ENCODE peak calls at places on chromosomes 4 and X, in seven cellular contexts. One of them, this sample, is unnamed.

GRCh38 chr4:4666693-4667642 is 125.1 kb upstream of the STX18 start:
- DNase-seq in islet precursor cell: peak; percentile 93
- DNase-seq in EL: peak; percentile 54
- DNase-seq in left ventricle myocardium superior: no peak
- DNase-seq in NCI-H1417: no peak
- DNase-seq in naive thymus-derived CD8-positive, alpha-beta T cell: no peak
- DNase-seq in stimulated activated CD8-positive, alpha-beta memory T cell treated with anti-CD3 and anti-CD28 coated beads, Interleukin-7, amount 100 ng/mL, for 24 hours: no peak
- DNase-seq in this sample: no peak

GRCh38 chr4:158461336-158461735 is 60.3 kb upstream of the RXFP1 start:
- DNase-seq in left ventricle myocardium superior: no peak
- DNase-seq in naive thymus-derived CD8-positive, alpha-beta T cell: no peak
- DNase-seq in NCI-H1417: no peak
- DNase-seq in stimulated activated CD8-positive, alpha-beta memory T cell treated with anti-CD3 and anti-CD28 coated beads, Interleukin-7, amount 100 ng/mL, for 24 hours: no peak
- DNase-seq in islet precursor cell: no peak
- DNase-seq in EL: no peak
- DNase-seq in this sample: no peak

GRCh38 chrX:77342028-77342427 is 105.2 kb upstream of the FGF16 start:
- DNase-seq in left ventricle myocardium superior: no peak
- DNase-seq in NCI-H1417: no peak
- DNase-seq in EL: no peak
- DNase-seq in stimulated activated CD8-positive, alpha-beta memory T cell treated with anti-CD3 and anti-CD28 coated beads, Interleukin-7, amount 100 ng/mL, for 24 hours: no peak
- DNase-seq in naive thymus-derived CD8-positive, alpha-beta T cell: no peak
- DNase-seq in islet precursor cell: peak; percentile 76
- DNase-seq in this sample: no peak

GRCh38 chr4:6909970-6910339 is 329 bp downstream of the TBC1D14 start:
- DNase-seq in NCI-H1417: no peak
- DNase-seq in EL: peak; percentile 37
- DNase-seq in left ventricle myocardium superior: peak; percentile 70
- DNase-seq in stimulated activated CD8-positive, alpha-beta memory T cell treated with anti-CD3 and anti-CD28 coated beads, Interleukin-7, amount 100 ng/mL, for 24 hours: no peak
- DNase-seq in islet precursor cell: no peak
- DNase-seq in naive thymus-derived CD8-positive, alpha-beta T cell: no peak
- DNase-seq in this sample: peak; percentile 22

GRCh38 chr4:152323221-152323620 is 212.7 kb downstream of the FBXW7 start:
- DNase-seq in NCI-H1417: no peak
- DNase-seq in islet precursor cell: no peak
- DNase-seq in stimulated activated CD8-positive, alpha-beta memory T cell treated with anti-CD3 and anti-CD28 coated beads, Interleukin-7, amount 100 ng/mL, for 24 hours: no peak
- DNase-seq in naive thymus-derived CD8-positive, alpha-beta T cell: no peak
- DNase-seq in left ventricle myocardium superior: no peak
- DNase-seq in EL: no peak
- DNase-seq in this sample: no peak

GRCh38 chr4:38803833-38804653 is 548 bp downstream of the TLR1 start:
- DNase-seq in left ventricle myocardium superior: no peak
- DNase-seq in EL: no peak
- DNase-seq in islet precursor cell: no peak
- DNase-seq in stimulated activated CD8-positive, alpha-beta memory T cell treated with anti-CD3 and anti-CD28 coated beads, Interleukin-7, amount 100 ng/mL, for 24 hours: no peak
- DNase-seq in NCI-H1417: no peak
- DNase-seq in naive thymus-derived CD8-positive, alpha-beta T cell: no peak
- DNase-seq in this sample: no peak

GRCh38 chr4:54440394-54441223 is 211.5 kb downstream of the PDGFRA start:
- DNase-seq in left ventricle myocardium superior: no peak
- DNase-seq in EL: peak; percentile 47
- DNase-seq in NCI-H1417: peak; percentile 18
- DNase-seq in islet precursor cell: no peak
- DNase-seq in naive thymus-derived CD8-positive, alpha-beta T cell: no peak
- DNase-seq in stimulated activated CD8-positive, alpha-beta memory T cell treated with anti-CD3 and anti-CD28 coated beads, Interleukin-7, amount 100 ng/mL, for 24 hours: no peak
- DNase-seq in this sample: no peak

GRCh38 chrX:71996138-71996537 is 85.5 kb downstream of the NHSL2 start:
- DNase-seq in stimulated activated CD8-positive, alpha-beta memory T cell treated with anti-CD3 and anti-CD28 coated beads, Interleukin-7, amount 100 ng/mL, for 24 hours: no peak
- DNase-seq in NCI-H1417: no peak
- DNase-seq in islet precursor cell: peak; percentile 23
- DNase-seq in naive thymus-derived CD8-positive, alpha-beta T cell: no peak
- DNase-seq in left ventricle myocardium superior: no peak
- DNase-seq in EL: no peak
- DNase-seq in this sample: no peak

GRCh38 chr4:5793514-5793913 is 82.5 kb downstream of the EVC start:
- DNase-seq in NCI-H1417: no peak
- DNase-seq in islet precursor cell: peak; percentile 35
- DNase-seq in stimulated activated CD8-positive, alpha-beta memory T cell treated with anti-CD3 and anti-CD28 coated beads, Interleukin-7, amount 100 ng/mL, for 24 hours: no peak
- DNase-seq in naive thymus-derived CD8-positive, alpha-beta T cell: no peak
- DNase-seq in left ventricle myocardium superior: no peak
- DNase-seq in EL: no peak
- DNase-seq in this sample: no peak

GRCh38 chr4:147289181-147289580 is 191.7 kb upstream of the EDNRA start:
- DNase-seq in EL: no peak
- DNase-seq in islet precursor cell: no peak
- DNase-seq in NCI-H1417: no peak
- DNase-seq in stimulated activated CD8-positive, alpha-beta memory T cell treated with anti-CD3 and anti-CD28 coated beads, Interleukin-7, amount 100 ng/mL, for 24 hours: no peak
- DNase-seq in naive thymus-derived CD8-positive, alpha-beta T cell: no peak
- DNase-seq in left ventricle myocardium superior: no peak
- DNase-seq in this sample: no peak

GRCh38 chr4:147732516-147733193 is 767 bp downstream of the ARHGAP10 start:
- DNase-seq in left ventricle myocardium superior: peak; percentile 69
- DNase-seq in NCI-H1417: peak; percentile 82
- DNase-seq in islet precursor cell: peak; percentile 75
- DNase-seq in EL: peak; percentile 52
- DNase-seq in naive thymus-derived CD8-positive, alpha-beta T cell: no peak
- DNase-seq in stimulated activated CD8-positive, alpha-beta memory T cell treated with anti-CD3 and anti-CD28 coated beads, Interleukin-7, amount 100 ng/mL, for 24 hours: no peak
- DNase-seq in this sample: no peak

GRCh38 chrX:48025561-48025960 is 18.8 kb downstream of the SPACA5 start:
- DNase-seq in naive thymus-derived CD8-positive, alpha-beta T cell: no peak
- DNase-seq in stimulated activated CD8-positive, alpha-beta memory T cell treated with anti-CD3 and anti-CD28 coated beads, Interleukin-7, amount 100 ng/mL, for 24 hours: no peak
- DNase-seq in left ventricle myocardium superior: no peak
- DNase-seq in NCI-H1417: peak; percentile 59
- DNase-seq in islet precursor cell: peak; percentile 59
- DNase-seq in EL: peak; percentile 58
- DNase-seq in this sample: no peak

GRCh38 chr4:101599620-101600019 is 190.9 kb upstream of the BANK1 start:
- DNase-seq in islet precursor cell: no peak
- DNase-seq in naive thymus-derived CD8-positive, alpha-beta T cell: no peak
- DNase-seq in NCI-H1417: no peak
- DNase-seq in left ventricle myocardium superior: no peak
- DNase-seq in stimulated activated CD8-positive, alpha-beta memory T cell treated with anti-CD3 and anti-CD28 coated beads, Interleukin-7, amount 100 ng/mL, for 24 hours: no peak
- DNase-seq in EL: peak; percentile 16
- DNase-seq in this sample: no peak

GRCh38 chrX:31500920-31501319 is 429.1 kb upstream of the FTHL17 start:
- DNase-seq in EL: no peak
- DNase-seq in left ventricle myocardium superior: no peak
- DNase-seq in stimulated activated CD8-positive, alpha-beta memory T cell treated with anti-CD3 and anti-CD28 coated beads, Interleukin-7, amount 100 ng/mL, for 24 hours: no peak
- DNase-seq in NCI-H1417: no peak
- DNase-seq in islet precursor cell: no peak
- DNase-seq in naive thymus-derived CD8-positive, alpha-beta T cell: no peak
- DNase-seq in this sample: no peak

GRCh38 chr4:99710681-99711345 is 53.2 kb upstream of the C4orf54 start:
- DNase-seq in naive thymus-derived CD8-positive, alpha-beta T cell: no peak
- DNase-seq in left ventricle myocardium superior: no peak
- DNase-seq in EL: no peak
- DNase-seq in islet precursor cell: no peak
- DNase-seq in NCI-H1417: no peak
- DNase-seq in stimulated activated CD8-positive, alpha-beta memory T cell treated with anti-CD3 and anti-CD28 coated beads, Interleukin-7, amount 100 ng/mL, for 24 hours: no peak
- DNase-seq in this sample: no peak

GRCh38 chrX:107725761-107726555 is 49.6 kb downstream of the TSC22D3 start:
- DNase-seq in stimulated activated CD8-positive, alpha-beta memory T cell treated with anti-CD3 and anti-CD28 coated beads, Interleukin-7, amount 100 ng/mL, for 24 hours: no peak
- DNase-seq in naive thymus-derived CD8-positive, alpha-beta T cell: no peak
- DNase-seq in left ventricle myocardium superior: no peak
- DNase-seq in NCI-H1417: no peak
- DNase-seq in EL: no peak
- DNase-seq in islet precursor cell: no peak
- DNase-seq in this sample: no peak

GRCh38 chr4:54152846-54153600 is 53.1 kb downstream of the GSX2 start:
- DNase-seq in stimulated activated CD8-positive, alpha-beta memory T cell treated with anti-CD3 and anti-CD28 coated beads, Interleukin-7, amount 100 ng/mL, for 24 hours: no peak
- DNase-seq in NCI-H1417: no peak
- DNase-seq in left ventricle myocardium superior: no peak
- DNase-seq in naive thymus-derived CD8-positive, alpha-beta T cell: no peak
- DNase-seq in islet precursor cell: no peak
- DNase-seq in EL: peak; percentile 84
- DNase-seq in this sample: no peak

GRCh38 chr4:189202182-189202868 is 738.3 kb upstream of the FRG1 start:
- DNase-seq in islet precursor cell: peak; percentile 65
- DNase-seq in left ventricle myocardium superior: peak; percentile 83
- DNase-seq in stimulated activated CD8-positive, alpha-beta memory T cell treated with anti-CD3 and anti-CD28 coated beads, Interleukin-7, amount 100 ng/mL, for 24 hours: no peak
- DNase-seq in naive thymus-derived CD8-positive, alpha-beta T cell: no peak
- DNase-seq in NCI-H1417: peak; percentile 32
- DNase-seq in EL: peak; percentile 18
- DNase-seq in this sample: no peak

GRCh38 chrX:24024819-24025740 is 1.9 kb downstream of the KLHL15 start:
- DNase-seq in left ventricle myocardium superior: peak; percentile 92
- DNase-seq in naive thymus-derived CD8-positive, alpha-beta T cell: peak; percentile 71
- DNase-seq in NCI-H1417: peak; percentile 96
- DNase-seq in EL: peak; percentile 88
- DNase-seq in stimulated activated CD8-positive, alpha-beta memory T cell treated with anti-CD3 and anti-CD28 coated beads, Interleukin-7, amount 100 ng/mL, for 24 hours: peak; percentile 58
- DNase-seq in islet precursor cell: peak; percentile 97
- DNase-seq in this sample: peak; percentile 73

GRCh38 chr4:90546114-90546513 is 418.9 kb downstream of the CCSER1 start:
- DNase-seq in NCI-H1417: no peak
- DNase-seq in naive thymus-derived CD8-positive, alpha-beta T cell: no peak
- DNase-seq in EL: no peak
- DNase-seq in left ventricle myocardium superior: no peak
- DNase-seq in islet precursor cell: no peak
- DNase-seq in stimulated activated CD8-positive, alpha-beta memory T cell treated with anti-CD3 and anti-CD28 coated beads, Interleukin-7, amount 100 ng/mL, for 24 hours: no peak
- DNase-seq in this sample: no peak

GRCh38 chr4:1469043-1469442 is 62.8 kb upstream of the NKX1-1 start:
- DNase-seq in left ventricle myocardium superior: no peak
- DNase-seq in EL: no peak
- DNase-seq in islet precursor cell: no peak
- DNase-seq in stimulated activated CD8-positive, alpha-beta memory T cell treated with anti-CD3 and anti-CD28 coated beads, Interleukin-7, amount 100 ng/mL, for 24 hours: no peak
- DNase-seq in naive thymus-derived CD8-positive, alpha-beta T cell: no peak
- DNase-seq in NCI-H1417: no peak
- DNase-seq in this sample: no peak

GRCh38 chr4:170325599-170325998 is 235.8 kb upstream of the AADAT start:
- DNase-seq in naive thymus-derived CD8-positive, alpha-beta T cell: no peak
- DNase-seq in islet precursor cell: no peak
- DNase-seq in EL: no peak
- DNase-seq in left ventricle myocardium superior: no peak
- DNase-seq in NCI-H1417: no peak
- DNase-seq in stimulated activated CD8-positive, alpha-beta memory T cell treated with anti-CD3 and anti-CD28 coated beads, Interleukin-7, amount 100 ng/mL, for 24 hours: no peak
- DNase-seq in this sample: no peak

GRCh38 chr4:31458813-31459212 is 738.6 kb downstream of the PCDH7 start:
- DNase-seq in naive thymus-derived CD8-positive, alpha-beta T cell: no peak
- DNase-seq in NCI-H1417: no peak
- DNase-seq in islet precursor cell: no peak
- DNase-seq in EL: no peak
- DNase-seq in left ventricle myocardium superior: no peak
- DNase-seq in stimulated activated CD8-positive, alpha-beta memory T cell treated with anti-CD3 and anti-CD28 coated beads, Interleukin-7, amount 100 ng/mL, for 24 hours: no peak
- DNase-seq in this sample: no peak

GRCh38 chr4:173680278-173680677 is 150.2 kb upstream of the HAND2 start:
- DNase-seq in left ventricle myocardium superior: peak; percentile 67
- DNase-seq in naive thymus-derived CD8-positive, alpha-beta T cell: no peak
- DNase-seq in NCI-H1417: no peak
- DNase-seq in stimulated activated CD8-positive, alpha-beta memory T cell treated with anti-CD3 and anti-CD28 coated beads, Interleukin-7, amount 100 ng/mL, for 24 hours: no peak
- DNase-seq in EL: no peak
- DNase-seq in islet precursor cell: no peak
- DNase-seq in this sample: no peak

GRCh38 chrX:1355131-1355799 is 18.7 kb downstream of the IL3RA start:
- DNase-seq in stimulated activated CD8-positive, alpha-beta memory T cell treated with anti-CD3 and anti-CD28 coated beads, Interleukin-7, amount 100 ng/mL, for 24 hours: no peak
- DNase-seq in EL: no peak
- DNase-seq in NCI-H1417: no peak
- DNase-seq in naive thymus-derived CD8-positive, alpha-beta T cell: no peak
- DNase-seq in islet precursor cell: peak; percentile 73
- DNase-seq in left ventricle myocardium superior: no peak
- DNase-seq in this sample: no peak

GRCh38 chr4:163382178-163382869 is 38.6 kb downstream of the NPY5R start:
- DNase-seq in stimulated activated CD8-positive, alpha-beta memory T cell treated with anti-CD3 and anti-CD28 coated beads, Interleukin-7, amount 100 ng/mL, for 24 hours: no peak
- DNase-seq in NCI-H1417: no peak
- DNase-seq in EL: no peak
- DNase-seq in naive thymus-derived CD8-positive, alpha-beta T cell: no peak
- DNase-seq in islet precursor cell: no peak
- DNase-seq in left ventricle myocardium superior: no peak
- DNase-seq in this sample: no peak

GRCh38 chrX:639151-639550 is 8.6 kb downstream of the SHOX start:
- DNase-seq in left ventricle myocardium superior: no peak
- DNase-seq in EL: no peak
- DNase-seq in islet precursor cell: no peak
- DNase-seq in stimulated activated CD8-positive, alpha-beta memory T cell treated with anti-CD3 and anti-CD28 coated beads, Interleukin-7, amount 100 ng/mL, for 24 hours: no peak
- DNase-seq in NCI-H1417: no peak
- DNase-seq in naive thymus-derived CD8-positive, alpha-beta T cell: no peak
- DNase-seq in this sample: no peak

GRCh38 chr4:89712141-89712540 is 124.8 kb downstream of the SNCA start:
- DNase-seq in EL: peak; percentile 9
- DNase-seq in naive thymus-derived CD8-positive, alpha-beta T cell: no peak
- DNase-seq in islet precursor cell: no peak
- DNase-seq in stimulated activated CD8-positive, alpha-beta memory T cell treated with anti-CD3 and anti-CD28 coated beads, Interleukin-7, amount 100 ng/mL, for 24 hours: no peak
- DNase-seq in left ventricle myocardium superior: no peak
- DNase-seq in NCI-H1417: no peak
- DNase-seq in this sample: no peak

GRCh38 chrX:15127010-15127409 is 142.9 kb downstream of the ASB9 start:
- DNase-seq in EL: no peak
- DNase-seq in stimulated activated CD8-positive, alpha-beta memory T cell treated with anti-CD3 and anti-CD28 coated beads, Interleukin-7, amount 100 ng/mL, for 24 hours: no peak
- DNase-seq in naive thymus-derived CD8-positive, alpha-beta T cell: no peak
- DNase-seq in left ventricle myocardium superior: no peak
- DNase-seq in NCI-H1417: no peak
- DNase-seq in islet precursor cell: no peak
- DNase-seq in this sample: no peak

GRCh38 chrX:73851014-73852009 is 288.3 kb downstream of the CHIC1 start:
- DNase-seq in EL: no peak
- DNase-seq in stimulated activated CD8-positive, alpha-beta memory T cell treated with anti-CD3 and anti-CD28 coated beads, Interleukin-7, amount 100 ng/mL, for 24 hours: no peak
- DNase-seq in NCI-H1417: peak; percentile 93
- DNase-seq in left ventricle myocardium superior: no peak
- DNase-seq in islet precursor cell: no peak
- DNase-seq in naive thymus-derived CD8-positive, alpha-beta T cell: no peak
- DNase-seq in this sample: no peak

GRCh38 chrX:119240356-119240755 is 4.3 kb downstream of the PGRMC1 start:
- DNase-seq in left ventricle myocardium superior: no peak
- DNase-seq in EL: peak; percentile 77
- DNase-seq in NCI-H1417: no peak
- DNase-seq in naive thymus-derived CD8-positive, alpha-beta T cell: no peak
- DNase-seq in stimulated activated CD8-positive, alpha-beta memory T cell treated with anti-CD3 and anti-CD28 coated beads, Interleukin-7, amount 100 ng/mL, for 24 hours: no peak
- DNase-seq in islet precursor cell: no peak
- DNase-seq in this sample: no peak

GRCh38 chrX:70444326-70445196 is at the start of gene DLG3:
- DNase-seq in EL: peak; percentile 48
- DNase-seq in NCI-H1417: peak; percentile 61
- DNase-seq in naive thymus-derived CD8-positive, alpha-beta T cell: no peak
- DNase-seq in left ventricle myocardium superior: no peak
- DNase-seq in stimulated activated CD8-positive, alpha-beta memory T cell treated with anti-CD3 and anti-CD28 coated beads, Interleukin-7, amount 100 ng/mL, for 24 hours: no peak
- DNase-seq in islet precursor cell: peak; percentile 73
- DNase-seq in this sample: no peak

GRCh38 chr4:38740303-38740702 is 42.5 kb downstream of the TLR10 start:
- DNase-seq in NCI-H1417: no peak
- DNase-seq in left ventricle myocardium superior: no peak
- DNase-seq in stimulated activated CD8-positive, alpha-beta memory T cell treated with anti-CD3 and anti-CD28 coated beads, Interleukin-7, amount 100 ng/mL, for 24 hours: no peak
- DNase-seq in islet precursor cell: peak; percentile 29
- DNase-seq in naive thymus-derived CD8-positive, alpha-beta T cell: no peak
- DNase-seq in EL: no peak
- DNase-seq in this sample: no peak

GRCh38 chr4:2860391-2861348 is 17.0 kb downstream of the ADD1 start:
- DNase-seq in islet precursor cell: peak; percentile 59
- DNase-seq in NCI-H1417: no peak
- DNase-seq in stimulated activated CD8-positive, alpha-beta memory T cell treated with anti-CD3 and anti-CD28 coated beads, Interleukin-7, amount 100 ng/mL, for 24 hours: no peak
- DNase-seq in naive thymus-derived CD8-positive, alpha-beta T cell: no peak
- DNase-seq in EL: no peak
- DNase-seq in left ventricle myocardium superior: peak; percentile 66
- DNase-seq in this sample: no peak

GRCh38 chr4:118367872-118368271 is 15.1 kb upstream of the PRSS12 start:
- DNase-seq in EL: no peak
- DNase-seq in left ventricle myocardium superior: no peak
- DNase-seq in islet precursor cell: no peak
- DNase-seq in naive thymus-derived CD8-positive, alpha-beta T cell: no peak
- DNase-seq in stimulated activated CD8-positive, alpha-beta memory T cell treated with anti-CD3 and anti-CD28 coated beads, Interleukin-7, amount 100 ng/mL, for 24 hours: no peak
- DNase-seq in NCI-H1417: peak; percentile 44
- DNase-seq in this sample: no peak

GRCh38 chr4:73451404-73451803 is 15.4 kb downstream of the AFP start:
- DNase-seq in NCI-H1417: peak; percentile 68
- DNase-seq in left ventricle myocardium superior: no peak
- DNase-seq in islet precursor cell: no peak
- DNase-seq in stimulated activated CD8-positive, alpha-beta memory T cell treated with anti-CD3 and anti-CD28 coated beads, Interleukin-7, amount 100 ng/mL, for 24 hours: no peak
- DNase-seq in EL: no peak
- DNase-seq in naive thymus-derived CD8-positive, alpha-beta T cell: no peak
- DNase-seq in this sample: no peak

This sample was measured in effector memory CD4-positive, alpha-beta T cell.